ENCODE peak calls at places on chromosome 7, in seven cellular contexts. L is heart right ventricle, C is mammary epithelial cell, S is GM20000, P is IMR-90, U is T-helper 9 cell, K is iPS-NIHi11. D is an unnamed sample.

GRCh38 chr7:117019786-117020604 is 66.7 kb downstream of the ST7 start:
- DNase-seq in L (peak; percentile 50), C (peak; percentile 92), S (no peak), P (peak; percentile 97), U (no peak), K (peak; percentile 62), D (peak; percentile 35)

GRCh38 chr7:33262476-33262875 is 133.1 kb downstream of the BBS9 start:
- DNase-seq in L (no peak), C (peak; percentile 1), S (no peak), P (peak; percentile 38), U (no peak), K (no peak), D (no peak)

GRCh38 chr7:92255308-92255707 is 9.5 kb downstream of the ANKIB1 start:
- DNase-seq in L (no peak), C (peak; percentile 24), S (no peak), P (peak; percentile 93), U (no peak), K (no peak), D (no peak)

GRCh38 chr7:34087892-34088891 is 182.9 kb downstream of the BMPER start:
- DNase-seq in L (peak; percentile 19), C (peak; percentile 35), S (no peak), P (peak; percentile 40), U (no peak), K (peak; percentile 63), D (peak; percentile 14)

GRCh38 chr7:117127585-117128168 is 174.4 kb downstream of the ST7 start:
- DNase-seq in L (no peak), C (peak; percentile 31), S (no peak), P (peak; percentile 72), U (peak; percentile 28), K (no peak), D (no peak)

GRCh38 chr7:31751726-31752125 is 64.7 kb downstream of the PPP1R17 start:
- DNase-seq in L (no peak), C (no peak), S (no peak), P (no peak), U (no peak), K (no peak), D (no peak)

GRCh38 chr7:88401009-88401623 is 94.4 kb upstream of the STEAP4 start:
- DNase-seq in L (no peak), C (peak; percentile 17), S (peak; percentile 12), P (no peak), U (no peak), K (peak; percentile 33), D (no peak)

GRCh38 chr7:102221961-102222360 is 64.7 kb upstream of the SH2B2 start:
- DNase-seq in L (no peak), C (no peak), S (no peak), P (no peak), U (no peak), K (no peak), D (no peak)

GRCh38 chr7:79452495-79453265 is 787 bp downstream of the MAGI2 start:
- DNase-seq in L (peak; percentile 29), C (no peak), S (no peak), P (peak; percentile 26), U (no peak), K (peak; percentile 26), D (peak; percentile 15)

GRCh38 chr7:36871863-36872262 is 147.6 kb upstream of the AOAH start:
- DNase-seq in L (no peak), C (no peak), S (no peak), P (peak; percentile 2), U (no peak), K (peak; percentile 38), D (no peak)

GRCh38 chr7:601573-602340 is 82.1 kb upstream of the PDGFA start:
- DNase-seq in L (peak; percentile 51), C (no peak), S (peak; percentile 86), P (peak; percentile 19), U (peak; percentile 75), K (no peak), D (no peak)

GRCh38 chr7:117134885-117135552 is 181.7 kb downstream of the ST7 start:
- DNase-seq in L (no peak), C (no peak), S (no peak), P (peak; percentile 57), U (no peak), K (no peak), D (no peak)

GRCh38 chr7:41003031-41003925 is 699.6 kb downstream of the INHBA start:
- DNase-seq in L (peak; percentile 37), C (peak; percentile 49), S (peak; percentile 8), P (peak; percentile 40), U (no peak), K (peak; percentile 46), D (peak; percentile 14)

GRCh38 chr7:30755384-30756154 is 3.6 kb downstream of the INMT start:
- DNase-seq in L (peak; percentile 84), C (no peak), S (no peak), P (peak; percentile 25), U (no peak), K (peak; percentile 44), D (no peak)

GRCh38 chr7:8176370-8177081 is 85.4 kb downstream of the ICA1 start:
- DNase-seq in L (no peak), C (no peak), S (peak; percentile 47), P (no peak), U (peak; percentile 32), K (no peak), D (no peak)

GRCh38 chr7:129434172-129434845 is at the start of gene STRIP2:
- DNase-seq in L (peak; percentile 94), C (peak; percentile 80), S (peak; percentile 95), P (peak; percentile 67), U (peak; percentile 86), K (peak; percentile 96), D (peak; percentile 92)